ENCODE peak calls at places on chromosomes 7 and 10, in six cellular contexts. Q is lung, J is H9, N is omental fat pad, R is ovary, E is neural crest cell. F is an unnamed sample.
A peak's percentile ranks its signal among the peaks of the same experiment; 100 is the strongest.

GRCh38 chr10:91022924-91023707 is 102.2 kb upstream of the ANKRD1 start:
- DNase-seq in Q (no peak), J (no peak), N (no peak), R (no peak), E (no peak), F (no peak)

GRCh38 chr7:6367701-6368211 is 80.0 kb downstream of the DAGLB start:
- DNase-seq in Q (no peak), J (no peak), N (no peak), R (no peak), E (no peak), F (no peak)

GRCh38 chr10:59907918-59908807 is 1.8 kb upstream of the CCDC6 start:
- DNase-seq in Q (peak; percentile 65), J (peak; percentile 86), N (no peak), R (peak; percentile 51), E (peak; percentile 27), F (no peak)

GRCh38 chr10:74957199-74958084 is 131.0 kb downstream of the KAT6B start:
- DNase-seq in Q (no peak), J (no peak), N (no peak), R (no peak), E (no peak), F (no peak)

GRCh38 chr10:9596368-9596920 is 1421.2 kb upstream of the CELF2 start:
- DNase-seq in Q (no peak), J (no peak), N (no peak), R (no peak), E (no peak), F (no peak)

GRCh38 chr7:90747521-90747920 is 151.4 kb downstream of the CDK14 start:
- DNase-seq in Q (no peak), J (no peak), N (no peak), R (no peak), E (no peak), F (no peak)

GRCh38 chr10:27158421-27158820 is 3.3 kb downstream of the MASTL start:
- DNase-seq in Q (no peak), J (no peak), N (no peak), R (no peak), E (no peak), F (no peak)

GRCh38 chr10:7102084-7102483 is 308.8 kb downstream of the SFMBT2 start:
- DNase-seq in Q (no peak), J (no peak), N (no peak), R (no peak), E (no peak), F (no peak)

GRCh38 chr7:17558558-17559332 is 260.3 kb downstream of the AHR start:
- DNase-seq in Q (peak; percentile 40), J (no peak), N (no peak), R (no peak), E (no peak), F (no peak)

GRCh38 chr10:22727663-22728062 is 13.3 kb upstream of the PIP4K2A start:
- DNase-seq in Q (no peak), J (no peak), N (no peak), R (no peak), E (no peak), F (no peak)

GRCh38 chr10:130026670-130027456 is 62.8 kb upstream of the EBF3 start:
- DNase-seq in Q (no peak), J (peak; percentile 17), N (no peak), R (no peak), E (no peak), F (no peak)

GRCh38 chr10:50461123-50461522 is 162.6 kb downstream of the SGMS1 start:
- DNase-seq in Q (no peak), J (no peak), N (no peak), R (no peak), E (no peak), F (no peak)

GRCh38 chr7:1331576-1332467 is 99.2 kb downstream of the UNCX start:
- DNase-seq in Q (no peak), J (no peak), N (no peak), R (no peak), E (no peak), F (no peak)

GRCh38 chr7:2950578-2950977 is 93.1 kb downstream of the CARD11 start:
- DNase-seq in Q (no peak), J (no peak), N (no peak), R (no peak), E (no peak), F (no peak)

GRCh38 chr10:103905441-103905840 is 12.5 kb downstream of the STN1 start:
- DNase-seq in Q (no peak), J (no peak), N (no peak), R (no peak), E (no peak), F (no peak)

DNA sequence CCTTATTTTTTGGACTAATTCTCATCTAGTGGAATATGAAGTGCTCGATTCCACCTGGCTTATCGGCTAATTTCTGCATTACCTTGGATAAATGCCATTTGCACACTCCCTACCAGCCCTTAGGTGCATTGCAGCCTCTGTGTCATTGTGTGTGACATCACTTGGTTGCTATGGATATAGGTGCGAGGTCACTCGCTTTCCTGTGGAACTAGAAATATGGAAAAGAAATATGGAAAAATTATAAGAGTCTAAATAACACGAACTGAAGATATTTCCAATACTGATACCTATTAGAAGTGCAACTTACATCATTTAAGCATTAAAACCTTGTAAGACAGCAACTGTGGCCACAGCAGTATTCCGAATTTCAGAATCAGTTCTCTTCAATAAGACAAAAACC is 2.0 kb downstream of the YWHAG start:
- DNase-seq in Q (no peak), J (no peak), N (no peak), R (no peak), E (no peak), F (no peak)
- TF ChIP-seq CTCF in Q (no peak), J (no peak), N (no peak), R (no peak), E (peak; percentile 18), F (no peak)

GRCh38 chr7:44346063-44346462 is 20.7 kb upstream of the CAMK2B start:
- DNase-seq in Q (no peak), J (no peak), N (no peak), R (no peak), E (no peak), F (no peak)

GRCh38 chr7:44338600-44338999 is 13.2 kb upstream of the CAMK2B start:
- DNase-seq in Q (no peak), J (no peak), N (no peak), R (no peak), E (no peak), F (no peak)

GRCh38 chr7:44341399-44341798 is 16.0 kb upstream of the CAMK2B start:
- DNase-seq in Q (no peak), J (no peak), N (no peak), R (no peak), E (no peak), F (no peak)
- TF ChIP-seq CTCF in Q (no peak), J (no peak), N (no peak), R (no peak), E (no peak), F (no peak)

DNA sequence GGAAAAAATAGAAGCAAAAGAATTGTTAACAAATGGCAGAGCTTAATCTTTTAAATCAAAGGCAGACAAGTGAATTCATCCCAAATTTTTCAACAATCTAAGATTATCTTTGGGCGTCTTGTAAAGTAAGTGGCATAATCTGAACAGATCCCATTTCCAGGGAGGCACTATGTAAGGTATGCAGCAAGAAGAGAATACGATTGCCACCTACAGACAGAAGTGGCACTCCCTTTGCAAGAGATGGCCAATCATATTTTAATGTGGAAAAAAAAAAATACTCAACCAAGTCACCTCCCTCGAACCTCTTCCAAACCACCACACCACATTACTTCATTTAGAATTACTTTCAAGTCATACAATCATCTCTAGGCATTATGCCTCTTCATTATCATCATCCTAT is 4.0 kb downstream of the GFRA1 start:
- DNase-seq in Q (no peak), J (no peak), N (no peak), R (no peak), E (no peak), F (no peak)
- TF ChIP-seq CTCF in Q (no peak), J (no peak), N (no peak), R (no peak), E (no peak), F (peak; percentile 31)

GRCh38 chr7:82816272-82816671 is 346.4 kb downstream of the PCLO start:
- DNase-seq in Q (no peak), J (no peak), N (no peak), R (no peak), E (no peak), F (no peak)
- TF ChIP-seq CTCF in Q (no peak), J (peak; percentile 56), N (no peak), R (no peak), E (no peak), F (no peak)

GRCh38 chr10:20852303-20852702 is 44.8 kb downstream of the NEBL start:
- DNase-seq in Q (no peak), J (no peak), N (no peak), R (no peak), E (no peak), F (no peak)

GRCh38 chr10:20858292-20859124 is 38.6 kb downstream of the NEBL start:
- DNase-seq in Q (no peak), J (no peak), N (no peak), R (no peak), E (no peak), F (no peak)

GRCh38 chr10:20853276-20853675 is 43.8 kb downstream of the NEBL start:
- DNase-seq in Q (no peak), J (no peak), N (no peak), R (no peak), E (no peak), F (no peak)

GRCh38 chr10:20856484-20856883 is 40.6 kb downstream of the NEBL start:
- DNase-seq in Q (no peak), J (no peak), N (no peak), R (no peak), E (no peak), F (no peak)

DNA sequence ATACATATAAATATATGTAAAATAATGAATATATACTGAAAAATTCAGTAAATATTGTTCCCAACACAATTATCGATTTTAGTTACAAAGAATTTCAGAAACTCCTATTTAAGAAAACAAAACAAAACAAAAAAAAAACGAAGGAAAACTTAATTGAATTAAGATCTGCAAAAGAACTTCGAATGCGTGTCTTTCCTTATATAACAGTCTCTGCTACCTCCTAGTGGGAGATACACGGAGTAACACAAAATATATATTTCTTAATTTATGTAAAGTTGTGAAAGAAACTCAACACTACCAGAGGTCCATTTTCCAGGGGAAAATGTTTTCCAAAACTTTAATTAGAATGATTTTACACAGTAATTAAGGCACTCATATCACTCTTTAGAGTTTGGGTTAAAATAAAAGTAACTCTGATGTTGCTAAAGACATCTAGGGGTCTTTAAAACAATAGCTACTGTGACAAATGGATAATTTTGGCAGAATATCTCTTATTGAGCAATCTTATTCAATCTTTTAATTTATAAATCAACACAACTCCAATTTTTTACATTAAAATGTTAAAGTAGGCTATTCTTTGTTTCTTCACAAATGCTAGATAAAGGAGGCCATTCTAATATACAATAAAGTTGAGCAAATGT is 41.6 kb downstream of the NEBL start:
- DNase-seq in Q (no peak), J (no peak), N (no peak), R (no peak), E (no peak), F (no peak)
- TF ChIP-seq CTCF in Q (no peak), J (peak; percentile 66), N (no peak), R (no peak), E (peak; percentile 72), F (peak; percentile 60)